ENCODE peak calls at places on chromosomes 2 and 18, in five cellular contexts. R is endothelial cell; Z is M059J; O is RCC 7860; L is stimulated activated CD8-positive, alpha-beta memory T cell treated with anti-CD3 and anti-CD28 coated beads, Interleukin-2, amount 100 ng/mL, for 48 hours. X is an unnamed sample.
A peak's percentile ranks its signal among the peaks of the same experiment; 100 is the strongest.

GRCh38 chr2:34102359-34102758 is 503.3 kb upstream of the FAM98A start:
- DNase-seq in R (no peak), Z (peak; percentile 4), O (no peak), L (no peak), X (no peak)

GRCh38 chr2:7427293-7428060 is 510.3 kb downstream of the RNF144A start:
- DNase-seq in R (peak; percentile 21), Z (peak; percentile 23), O (peak; percentile 30), L (no peak), X (no peak)

GRCh38 chr2:174546519-174547506 is 50.8 kb downstream of the WIPF1 start:
- DNase-seq in R (peak; percentile 19), Z (peak; percentile 60), O (no peak), L (peak; percentile 22), X (no peak)

GRCh38 chr2:177334940-177335543 is 57.5 kb upstream of the AGPS start:
- DNase-seq in R (no peak), Z (peak; percentile 51), O (peak; percentile 65), L (no peak), X (no peak)

GRCh38 chr2:38443021-38443541 is 66.0 kb upstream of the ATL2 start:
- DNase-seq in R (no peak), Z (peak; percentile 74), O (no peak), L (no peak), X (no peak)

GRCh38 chr2:3294066-3294465 is 83.6 kb downstream of the EIPR1 start:
- DNase-seq in R (no peak), Z (no peak), O (no peak), L (no peak), X (no peak)

GRCh38 chr18:2799369-2799768 is 47.4 kb upstream of the EMILIN2 start:
- DNase-seq in R (no peak), Z (no peak), O (no peak), L (no peak), X (no peak)

GRCh38 chr18:9653390-9653789 is 39.0 kb upstream of the PPP4R1 start:
- DNase-seq in R (no peak), Z (peak; percentile 74), O (no peak), L (no peak), X (peak; percentile 83)

GRCh38 chr2:65937379-65938160 is 497.4 kb upstream of the MEIS1 start:
- DNase-seq in R (no peak), Z (no peak), O (no peak), L (no peak), X (no peak)

GRCh38 chr2:74261204-74261864 is 62.9 kb downstream of the MTHFD2 start:
- DNase-seq in R (peak; percentile 44), Z (peak; percentile 48), O (peak; percentile 27), L (no peak), X (peak; percentile 59)

GRCh38 chr2:233061007-233061590 is 957 bp downstream of the INPP5D start:
- DNase-seq in R (no peak), Z (no peak), O (no peak), L (no peak), X (peak; percentile 26)

GRCh38 chr2:177679611-177680530 is 287.3 kb downstream of the AGPS start:
- DNase-seq in R (no peak), Z (no peak), O (no peak), L (no peak), X (no peak)

GRCh38 chr18:54740146-54740844 is 88.0 kb upstream of the RAB27B start:
- DNase-seq in R (no peak), Z (peak; percentile 75), O (no peak), L (no peak), X (no peak)

GRCh38 chr2:88227446-88227845 is 57.3 kb downstream of the THNSL2 start:
- DNase-seq in R (no peak), Z (peak; percentile 28), O (peak; percentile 92), L (no peak), X (no peak)

GRCh38 chr2:10331702-10332401 is 29.1 kb downstream of the HPCAL1 start:
- DNase-seq in R (no peak), Z (no peak), O (peak; percentile 18), L (peak; percentile 49), X (peak; percentile 76)

GRCh38 chr18:845152-845819 is 33.2 kb upstream of the YES1 start:
- DNase-seq in R (no peak), Z (peak; percentile 85), O (no peak), L (no peak), X (no peak)

GRCh38 chr2:26946841-26947784 is 23.3 kb upstream of the MAPRE3 start:
- DNase-seq in R (no peak), Z (peak; percentile 68), O (peak; percentile 49), L (no peak), X (peak; percentile 74)

GRCh38 chr2:162100579-162100978 is 26.6 kb upstream of the DPP4 start:
- DNase-seq in R (no peak), Z (no peak), O (no peak), L (no peak), X (no peak)

GRCh38 chr2:32008811-32009478 is 1.9 kb downstream of the MEMO1 start:
- DNase-seq in R (no peak), Z (peak; percentile 43), O (no peak), L (no peak), X (no peak)

GRCh38 chr18:11719050-11719449 is 30.0 kb downstream of the GNAL start:
- DNase-seq in R (no peak), Z (no peak), O (no peak), L (no peak), X (no peak)

GRCh38 chr2:70708376-70709199 is 59.4 kb downstream of the ADD2 start:
- DNase-seq in R (no peak), Z (peak; percentile 62), O (no peak), L (peak; percentile 11), X (no peak)

GRCh38 chr2:229417906-229418305 is 146.8 kb upstream of the PID1 start:
- DNase-seq in R (no peak), Z (no peak), O (no peak), L (no peak), X (no peak)

GRCh38 chr2:176130153-176130916 is 830 bp downstream of the HOXD8 start:
- DNase-seq in R (no peak), Z (no peak), O (no peak), L (peak; percentile 17), X (peak; percentile 89)

GRCh38 chr18:7221424-7222155 is 9.3 kb upstream of the LRRC30 start:
- DNase-seq in R (peak; percentile 67), Z (peak; percentile 58), O (peak; percentile 44), L (no peak), X (no peak)

GRCh38 chr2:187497140-187497539 is 49.1 kb upstream of the CALCRL start:
- DNase-seq in R (no peak), Z (no peak), O (no peak), L (no peak), X (no peak)

GRCh38 chr2:188610827-188611226 is 319.2 kb downstream of the GULP1 start:
- DNase-seq in R (no peak), Z (peak; percentile 72), O (no peak), L (no peak), X (no peak)

GRCh38 chr2:105431367-105432088 is 32.7 kb upstream of the FHL2 start:
- DNase-seq in R (no peak), Z (peak; percentile 18), O (no peak), L (no peak), X (peak; percentile 63)

GRCh38 chr18:58903533-58903932 is 38.9 kb downstream of the ZNF532 start:
- DNase-seq in R (no peak), Z (no peak), O (no peak), L (no peak), X (no peak)

X was measured in aorta.